ENCODE peak calls at places on chromosomes 11 and 22, in seven cellular contexts. B, S, I, F, Z, D and Y are unnamed samples.

GRCh38 chr22:47161631-47162030 is 399.2 kb downstream of the TBC1D22A start:
- DNase-seq in F (peak), D (peak), Z (no peak), S (no peak), I (no peak), B (peak), Y (no peak)

GRCh38 chr22:24427500-24428164 is at the start of gene ADORA2A:
- DNase-seq in I (no peak), F (peak), S (peak), D (no peak), B (peak), Z (peak), Y (peak)

GRCh38 chr11:86099727-86100320 is 30.9 kb upstream of the PICALM start:
- DNase-seq in B (no peak), Z (no peak), I (peak), D (no peak), S (peak), F (peak), Y (no peak)

GRCh38 chr11:120747801-120748484 is 236.4 kb downstream of the GRIK4 start:
- DNase-seq in B (no peak), S (no peak), I (no peak), Z (no peak), F (no peak), D (no peak), Y (no peak)

GRCh38 chr11:69964247-69964643 is 113.9 kb upstream of the ANO1 start:
- DNase-seq in Z (no peak), F (no peak), D (no peak), B (no peak), S (no peak), I (no peak), Y (no peak)

GRCh38 chr11:63870351-63871197 is 31.7 kb downstream of the MARK2 start:
- DNase-seq in S (no peak), Z (no peak), I (peak), B (no peak), D (no peak), F (no peak), Y (no peak)

GRCh38 chr11:96036863-96037262 is 113.0 kb upstream of the MTMR2 start:
- DNase-seq in B (no peak), D (peak), F (no peak), Z (no peak), S (no peak), I (no peak), Y (no peak)

GRCh38 chr22:25126510-25126909 is 73.1 kb upstream of the CRYBB3 start:
- DNase-seq in S (no peak), Z (no peak), F (no peak), I (no peak), D (no peak), B (no peak), Y (no peak)

GRCh38 chr11:124895471-124895971 is 2.1 kb downstream of the ROBO4 start:
- DNase-seq in I (no peak), B (no peak), F (no peak), Z (no peak), S (no peak), D (no peak), Y (no peak)

GRCh38 chr22:39593061-39593930 is 22.7 kb downstream of the CACNA1I start:
- DNase-seq in F (no peak), S (no peak), I (no peak), B (peak), D (no peak), Z (no peak), Y (no peak)

GRCh38 chr11:45470151-45471001 is 184.2 kb upstream of the SYT13 start:
- DNase-seq in I (no peak), Z (no peak), D (no peak), S (no peak), B (peak), F (no peak), Y (no peak)

GRCh38 chr22:45398214-45398613 is 15.2 kb downstream of the SMC1B start:
- DNase-seq in B (no peak), I (no peak), Z (peak), F (no peak), S (no peak), D (no peak), Y (no peak)

GRCh38 chr11:134794192-134794591 is 382.1 kb upstream of the B3GAT1 start:
- DNase-seq in D (no peak), S (no peak), F (no peak), Z (peak), B (no peak), I (no peak), Y (no peak)

GRCh38 chr11:18312012-18312411 is 9.9 kb downstream of the HPS5 start:
- DNase-seq in B (no peak), Z (no peak), F (no peak), D (no peak), I (peak), S (no peak), Y (no peak)

GRCh38 chr11:87120937-87121336 is 83.2 kb downstream of the TMEM135 start:
- DNase-seq in I (no peak), Z (no peak), D (no peak), S (no peak), F (no peak), B (no peak), Y (no peak)

GRCh38 chr11:29184939-29185890 is 831.6 kb downstream of the KCNA4 start:
- DNase-seq in S (no peak), D (no peak), B (no peak), Z (no peak), F (no peak), I (peak), Y (no peak)

GRCh38 chr22:23106906-23107367 is 34.9 kb downstream of the RSPH14 start:
- DNase-seq in F (no peak), S (no peak), I (no peak), Z (no peak), B (no peak), D (no peak), Y (no peak)

GRCh38 chr11:10654211-10655150 is 39.1 kb downstream of the IRAG1 start:
- DNase-seq in I (peak), B (peak), Z (no peak), D (no peak), F (no peak), S (no peak), Y (no peak)

GRCh38 chr11:33307984-33308383 is 50.8 kb downstream of the HIPK3 start:
- DNase-seq in Z (no peak), F (no peak), B (no peak), S (no peak), I (no peak), D (no peak), Y (no peak)

GRCh38 chr11:97525273-97525672 is 1135.5 kb downstream of the JRKL start:
- DNase-seq in F (no peak), B (no peak), D (no peak), I (no peak), S (no peak), Z (no peak), Y (no peak)

GRCh38 chr11:44728491-44728910 is 1.7 kb downstream of the TSPAN18 start:
- DNase-seq in I (no peak), F (no peak), S (no peak), B (peak), Z (no peak), D (no peak), Y (no peak)

GRCh38 chr11:65112551-65113360 is 1.1 kb downstream of the TM7SF2 start:
- DNase-seq in Z (peak), F (peak), I (peak), S (peak), D (peak), B (peak), Y (no peak)

GRCh38 chr11:122686106-122686505 is 30.6 kb downstream of the UBASH3B start:
- DNase-seq in D (no peak), S (no peak), I (peak), F (no peak), B (no peak), Z (no peak), Y (no peak)

GRCh38 chr11:60934091-60934789 is 10.0 kb downstream of the TMEM132A start:
- DNase-seq in D (no peak), S (no peak), B (no peak), F (no peak), Z (peak), I (no peak), Y (no peak)

GRCh38 chr11:129625930-129626329 is 189.7 kb upstream of the TMEM45B start:
- DNase-seq in F (no peak), D (no peak), Z (no peak), B (no peak), I (no peak), S (no peak), Y (no peak)

GRCh38 chr22:39546889-39547586 is 14.5 kb upstream of the RPS19BP1 start:
- DNase-seq in I (peak), S (no peak), B (no peak), D (no peak), F (no peak), Z (no peak), Y (no peak)

GRCh38 chr11:95245038-95245437 is 14.0 kb upstream of the SESN3 start:
- DNase-seq in Z (no peak), F (no peak), D (no peak), I (peak), B (no peak), S (no peak), Y (no peak)

GRCh38 chr11:71454470-71455113 is 1.6 kb downstream of the NADSYN1 start:
- DNase-seq in D (no peak), Z (no peak), B (no peak), F (peak), I (no peak), S (peak), Y (no peak)

GRCh38 chr11:26473216-26474194 is 98.6 kb downstream of the MUC15 start:
- DNase-seq in I (no peak), F (no peak), D (no peak), B (no peak), S (no peak), Z (no peak), Y (no peak)

GRCh38 chr11:76889414-76889975 is 28.8 kb downstream of the ACER3 start:
- DNase-seq in I (no peak), D (no peak), S (no peak), Z (no peak), B (no peak), F (no peak), Y (no peak)

GRCh38 chr11:125588505-125588904 is 4.1 kb upstream of the STT3A start:
- DNase-seq in I (peak), S (no peak), B (no peak), Z (no peak), F (no peak), D (no peak), Y (no peak)

GRCh38 chr11:123303924-123304323 is 108.9 kb upstream of the CLMP start:
- DNase-seq in Z (no peak), S (no peak), B (peak), I (no peak), F (no peak), D (no peak), Y (no peak)

GRCh38 chr11:3959015-3959917 is 103.8 kb downstream of the STIM1 start:
- DNase-seq in S (no peak), Z (no peak), I (peak), D (no peak), F (no peak), B (peak), Y (no peak)

GRCh38 chr11:65213322-65214211 is 31.8 kb downstream of the CAPN1 start:
- DNase-seq in D (no peak), I (peak), S (peak), Z (peak), B (peak), F (no peak), Y (no peak)

GRCh38 chr22:27420817-27421361 is 380.7 kb downstream of the MN1 start:
- DNase-seq in Z (peak), F (peak), D (peak), B (no peak), I (peak), S (peak), Y (no peak)

GRCh38 chr11:111540921-111541208 is 345 bp downstream of the LAYN start:
- DNase-seq in F (no peak), I (no peak), D (peak), Z (no peak), S (no peak), B (no peak), Y (no peak)

DNA sequence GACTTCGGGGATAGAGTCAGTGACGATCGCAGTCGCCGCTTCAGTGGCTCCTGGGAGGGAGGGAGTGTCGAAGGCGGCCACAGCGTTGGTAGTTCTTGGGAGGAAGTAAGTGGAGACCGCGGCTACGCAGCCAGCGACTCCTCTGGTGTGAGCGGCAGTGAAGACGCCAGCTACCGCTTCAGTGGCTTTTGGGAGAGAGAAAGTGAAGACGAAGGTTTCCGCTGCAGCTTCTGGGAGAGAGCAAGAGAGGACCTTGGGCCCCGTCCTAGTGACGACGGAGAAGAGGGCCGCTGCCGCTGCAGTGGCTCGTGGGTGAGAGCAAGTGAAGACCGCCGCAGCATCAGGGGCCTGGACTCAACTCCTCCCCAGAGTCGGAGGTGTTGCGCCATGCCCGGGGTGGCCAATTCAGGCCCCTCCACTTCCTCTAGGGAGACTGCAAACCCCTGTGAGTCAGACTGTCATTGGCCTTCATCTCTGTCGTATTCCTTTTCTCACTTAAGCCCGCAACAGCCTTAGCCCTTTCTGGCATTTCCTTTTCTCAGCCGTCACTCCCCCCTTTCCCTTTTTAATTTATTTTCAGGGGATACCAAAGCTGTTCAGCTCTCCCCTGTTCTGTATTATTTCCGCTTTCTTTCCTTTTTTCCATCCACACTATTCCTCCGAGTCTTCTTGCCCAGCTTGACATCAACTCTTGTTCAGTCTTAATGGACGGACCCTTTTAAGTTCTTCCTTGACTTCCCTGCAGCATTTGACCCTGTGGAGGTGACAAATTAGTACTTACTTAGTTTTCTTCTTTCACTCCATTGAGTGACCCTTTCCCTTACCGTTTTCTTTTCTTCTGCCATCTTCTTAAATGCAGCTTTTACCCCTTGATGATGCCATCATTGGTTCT is 1.0 kb downstream of the ANKRD42 start:
- DNase-seq in I (peak), S (peak), B (peak), Z (peak), D (peak), F (peak), Y (no peak)
- TF ChIP-seq POLR2A in I (peak), S (peak), B (peak), Z (peak), D (peak), F (peak), Y (peak)

DNA sequence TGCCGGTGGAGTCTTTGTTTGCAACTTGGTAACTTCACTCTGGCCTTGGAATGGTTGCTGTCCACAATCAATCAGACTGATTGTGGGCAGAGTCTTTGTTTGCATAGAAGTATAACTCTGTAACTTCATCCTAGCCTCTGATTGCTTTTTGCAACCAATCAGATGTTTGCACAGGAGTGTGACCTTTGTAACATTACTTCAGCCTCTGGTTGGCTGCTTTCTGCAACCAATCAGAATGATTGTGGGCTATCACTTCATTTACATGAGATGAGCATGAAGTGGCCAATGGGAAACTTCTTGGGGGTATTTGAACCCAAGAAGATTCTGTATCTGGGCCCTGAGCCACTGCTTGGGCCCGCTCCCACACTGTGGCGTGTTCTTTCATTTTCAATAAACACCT is 79.6 kb upstream of the CLDN5 start:
- DNase-seq in S (no peak), Z (no peak), F (no peak), D (no peak), B (no peak), I (no peak), Y (no peak)
- TF ChIP-seq POLR2A in S (no peak), Z (no peak), F (no peak), D (no peak), B (no peak), I (no peak), Y (no peak)

DNA sequence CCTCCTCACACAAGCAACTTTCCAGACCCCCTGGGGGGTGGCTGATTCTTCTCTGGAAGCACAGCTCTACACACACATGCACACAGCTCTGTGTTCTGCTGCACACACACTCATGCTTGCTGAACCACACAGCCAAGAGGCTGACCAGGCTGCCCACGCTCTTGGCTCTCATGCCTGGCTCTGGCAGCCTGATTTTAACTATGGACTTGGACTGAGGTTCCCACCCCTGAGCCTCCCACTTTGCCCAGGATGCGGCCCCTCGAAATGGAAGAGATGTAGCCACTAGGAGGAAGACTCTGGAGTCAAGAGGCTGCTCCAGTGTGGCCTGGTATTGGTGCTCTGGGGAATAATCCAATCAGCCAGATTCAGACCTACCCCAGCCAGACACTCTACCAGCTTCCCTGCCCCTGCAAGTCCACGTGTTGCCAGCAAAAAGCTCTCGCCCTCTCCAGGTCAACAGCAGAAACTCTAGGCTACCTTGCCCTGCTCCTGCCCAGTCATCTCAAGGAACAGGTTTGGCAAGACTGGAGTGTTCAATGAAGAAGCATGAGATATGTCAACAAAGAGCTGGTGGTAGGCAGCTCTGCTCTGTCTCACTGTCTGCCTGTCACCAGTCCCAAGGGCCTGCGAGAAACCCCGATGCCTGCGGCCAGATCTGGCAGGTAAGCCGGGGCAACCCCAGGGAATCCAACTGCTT is 8.8 kb upstream of the CASTOR1 start:
- DNase-seq in Z (no peak), B (no peak), I (no peak), S (no peak), F (peak), D (no peak), Y (no peak)
- TF ChIP-seq POLR2A in Z (no peak), B (no peak), I (no peak), S (no peak), F (no peak), D (no peak), Y (peak)

GRCh38 chr11:72787262-72788104 is 6.4 kb downstream of the STARD10 start:
- DNase-seq in Z (peak), D (no peak), F (peak), B (peak), I (no peak), S (peak), Y (no peak)
- TF ChIP-seq POLR2A in Z (no peak), D (no peak), F (peak), B (no peak), I (no peak), S (no peak), Y (no peak)

GRCh38 chr11:12164061-12165014 is 53.9 kb downstream of the MICAL2 start:
- DNase-seq in D (no peak), Z (no peak), S (no peak), F (peak), B (peak), I (peak), Y (no peak)
- TF ChIP-seq POLR2A in D (no peak), Z (no peak), S (no peak), F (peak), B (no peak), I (peak), Y (no peak)

DNA sequence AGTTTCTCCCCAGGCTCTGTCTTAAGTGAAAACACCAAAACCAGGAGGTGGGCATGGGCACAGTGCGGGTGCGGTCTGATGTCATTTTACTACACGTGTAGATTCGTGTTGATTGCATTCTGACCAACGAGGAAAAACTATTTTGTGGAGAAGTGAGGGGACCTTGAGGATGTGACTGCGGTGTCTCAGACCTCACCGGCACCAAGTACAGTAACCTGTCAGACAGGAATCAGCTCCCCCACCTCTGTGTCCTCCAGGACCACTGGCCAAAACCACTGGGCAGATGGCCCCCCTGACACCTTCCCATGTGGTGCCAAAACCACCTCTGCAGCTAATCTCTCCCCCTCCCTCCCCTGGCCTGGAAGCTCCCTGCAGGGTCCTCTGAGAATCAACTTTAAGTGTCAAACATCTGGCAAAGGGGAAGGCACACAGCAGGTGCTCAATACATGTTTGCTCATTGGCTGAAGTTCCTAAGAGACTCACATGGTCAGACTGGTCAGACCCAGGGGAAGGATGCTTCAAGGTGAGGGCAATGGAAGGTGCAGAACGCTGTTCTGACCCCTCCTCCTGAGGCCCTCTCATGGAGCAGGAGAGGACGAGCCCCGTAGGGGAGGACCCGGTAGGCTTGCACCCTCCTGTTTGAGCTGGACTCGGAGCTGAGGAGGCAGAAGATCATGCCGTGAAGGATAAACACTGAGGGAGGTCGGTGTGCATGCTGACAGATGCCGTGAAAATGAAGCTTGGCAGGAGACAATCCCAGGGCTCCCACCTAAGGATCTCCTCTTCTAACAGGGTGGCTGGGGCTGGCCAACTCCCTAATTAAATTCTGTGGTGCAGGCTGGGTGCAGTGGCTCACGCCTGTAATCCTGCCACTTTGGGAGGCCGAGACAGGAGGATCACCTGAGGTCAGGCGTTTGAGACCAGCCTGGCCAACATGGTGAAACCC is 129.9 kb downstream of the MPPED1 start:
- DNase-seq in B (no peak), D (no peak), S (no peak), Z (no peak), I (no peak), F (no peak), Y (no peak)
- TF ChIP-seq POLR2A in B (no peak), D (no peak), S (no peak), Z (no peak), I (no peak), F (no peak), Y (no peak)

GRCh38 chr22:37187891-37188761 is at the start of gene C1QTNF6:
- DNase-seq in Z (no peak), D (no peak), F (no peak), B (no peak), I (peak), S (no peak), Y (no peak)
- TF ChIP-seq POLR2A in Z (no peak), D (no peak), F (peak), B (no peak), I (no peak), S (no peak), Y (no peak)